ENCODE peak calls at places on chromosomes 7 and 10, in four cellular contexts. One of them, this sample, is unnamed.
A peak's percentile ranks its signal among the peaks of the same experiment; 100 is the strongest.

GRCh38 chr10:126561499-126562208 is 108.8 kb downstream of the C10orf90 start:
- DNase-seq in endothelial cell: no peak
- DNase-seq in HuH-7.5: no peak
- DNase-seq in PC-9: no peak
- DNase-seq in this sample: no peak

GRCh38 chr7:108367314-108367713 is 88.9 kb downstream of the NRCAM start:
- DNase-seq in endothelial cell: no peak
- DNase-seq in HuH-7.5: no peak
- DNase-seq in PC-9: no peak
- DNase-seq in this sample: no peak

GRCh38 chr10:46020871-46021553 is 9.4 kb downstream of the NCOA4 start:
- DNase-seq in endothelial cell: no peak
- DNase-seq in HuH-7.5: no peak
- DNase-seq in PC-9: peak; percentile 92
- DNase-seq in this sample: no peak

GRCh38 chr10:118698421-118698820 is 56.3 kb downstream of the CACUL1 start:
- DNase-seq in endothelial cell: no peak
- DNase-seq in HuH-7.5: no peak
- DNase-seq in PC-9: no peak
- DNase-seq in this sample: peak; percentile 67

GRCh38 chr7:75876126-75876881 is 2.5 kb upstream of the RHBDD2 start:
- DNase-seq in endothelial cell: no peak
- DNase-seq in HuH-7.5: no peak
- DNase-seq in PC-9: no peak
- DNase-seq in this sample: no peak

GRCh38 chr10:35336921-35337741 is 822 bp downstream of the CCNY start:
- DNase-seq in endothelial cell: peak; percentile 45
- DNase-seq in HuH-7.5: no peak
- DNase-seq in PC-9: no peak
- DNase-seq in this sample: peak; percentile 17

GRCh38 chr10:3635697-3636096 is 149.3 kb downstream of the KLF6 start:
- DNase-seq in endothelial cell: no peak
- DNase-seq in HuH-7.5: no peak
- DNase-seq in PC-9: peak; percentile 77
- DNase-seq in this sample: no peak

GRCh38 chr10:13099666-13100348 is at the start of gene OPTN:
- DNase-seq in endothelial cell: peak; percentile 82
- DNase-seq in HuH-7.5: peak; percentile 72
- DNase-seq in PC-9: peak; percentile 61
- DNase-seq in this sample: peak; percentile 70

GRCh38 chr7:33849004-33849403 is 56.3 kb upstream of the BMPER start:
- DNase-seq in endothelial cell: no peak
- DNase-seq in HuH-7.5: no peak
- DNase-seq in PC-9: no peak
- DNase-seq in this sample: no peak

GRCh38 chr7:46710927-46711326 is 789.9 kb upstream of the IGFBP3 start:
- DNase-seq in endothelial cell: no peak
- DNase-seq in HuH-7.5: no peak
- DNase-seq in PC-9: no peak
- DNase-seq in this sample: no peak

GRCh38 chr7:36128448-36129047 is 24.5 kb upstream of the EEPD1 start:
- DNase-seq in endothelial cell: no peak
- DNase-seq in HuH-7.5: peak; percentile 41
- DNase-seq in PC-9: peak; percentile 95
- DNase-seq in this sample: no peak

GRCh38 chr10:21532694-21533576 is 1.1 kb upstream of the MLLT10 start:
- DNase-seq in endothelial cell: no peak
- DNase-seq in HuH-7.5: no peak
- DNase-seq in PC-9: no peak
- DNase-seq in this sample: no peak

GRCh38 chr7:139099181-139099947 is 10.2 kb downstream of the ZC3HAV1 start:
- DNase-seq in endothelial cell: no peak
- DNase-seq in HuH-7.5: no peak
- DNase-seq in PC-9: no peak
- DNase-seq in this sample: no peak

GRCh38 chr10:129758591-129759021 is 205.5 kb downstream of the EBF3 start:
- DNase-seq in endothelial cell: no peak
- DNase-seq in HuH-7.5: no peak
- DNase-seq in PC-9: no peak
- DNase-seq in this sample: no peak

GRCh38 chr7:131235489-131236317 is 92.0 kb upstream of the MKLN1 start:
- DNase-seq in endothelial cell: no peak
- DNase-seq in HuH-7.5: no peak
- DNase-seq in PC-9: peak; percentile 86
- DNase-seq in this sample: peak; percentile 60

GRCh38 chr7:158858592-158859503 is 2.5 kb downstream of the DYNC2I1 start:
- DNase-seq in endothelial cell: no peak
- DNase-seq in HuH-7.5: no peak
- DNase-seq in PC-9: no peak
- DNase-seq in this sample: no peak

GRCh38 chr10:95214793-95215192 is 20.8 kb downstream of the ACSM6 start:
- DNase-seq in endothelial cell: no peak
- DNase-seq in HuH-7.5: no peak
- DNase-seq in PC-9: no peak
- DNase-seq in this sample: no peak

GRCh38 chr10:78417425-78418370 is 384.0 kb downstream of the RPS24 start:
- DNase-seq in endothelial cell: no peak
- DNase-seq in HuH-7.5: no peak
- DNase-seq in PC-9: no peak
- DNase-seq in this sample: no peak

GRCh38 chr7:133436014-133436428 is 183.1 kb downstream of the EXOC4 start:
- DNase-seq in endothelial cell: no peak
- DNase-seq in HuH-7.5: no peak
- DNase-seq in PC-9: no peak
- DNase-seq in this sample: no peak

GRCh38 chr10:91444211-91444610 is 34.1 kb downstream of the HECTD2 start:
- DNase-seq in endothelial cell: no peak
- DNase-seq in HuH-7.5: no peak
- DNase-seq in PC-9: no peak
- DNase-seq in this sample: no peak

GRCh38 chr7:2965745-2966270 is 77.9 kb downstream of the CARD11 start:
- DNase-seq in endothelial cell: no peak
- DNase-seq in HuH-7.5: no peak
- DNase-seq in PC-9: peak; percentile 28
- DNase-seq in this sample: no peak

This sample was measured in activated T-helper 9 cell treated with anti-CD3 and anti-CD28 coated beads, Interleukin-2, amount 50 U/mL, for 16 hours.